ENCODE peak calls at places on chromosomes 1 and 21, in four cellular contexts. Y, T, X and G are unnamed samples.

GRCh38 chr1:21818661-21819060 is 6.6 kb downstream of the LDLRAD2 start:
- DNase-seq in T (peak; percentile 49), Y (no peak), X (no peak), G (peak; percentile 22)

GRCh38 chr1:95375201-95375600 is 141.2 kb downstream of the RWDD3 start:
- DNase-seq in T (no peak), Y (no peak), X (no peak), G (no peak)

GRCh38 chr1:91804546-91805023 is 81.4 kb downstream of the TGFBR3 start:
- DNase-seq in T (peak; percentile 88), Y (no peak), X (no peak), G (no peak)

GRCh38 chr1:6603424-6603850 is 768 bp upstream of the KLHL21 start:
- DNase-seq in T (peak; percentile 69), Y (no peak), X (no peak), G (peak; percentile 64)

GRCh38 chr1:150259758-150260669 is 2.4 kb downstream of the CA14 start:
- DNase-seq in X (no peak), Y (peak; percentile 83), T (no peak), G (no peak)

GRCh38 chr1:111139956-111140679 is at the start of the genes CEPT1 and DRAM2:
- DNase-seq in T (peak; percentile 97), Y (peak; percentile 44), X (peak; percentile 51), G (peak; percentile 93)

GRCh38 chr1:243916160-243916559 is 66.1 kb upstream of the AKT3 start:
- DNase-seq in X (no peak), Y (no peak), T (no peak), G (no peak)

GRCh38 chr21:26365849-26366248 is 195.3 kb upstream of the APP start:
- DNase-seq in Y (no peak), X (no peak), T (no peak), G (no peak)

GRCh38 chr1:145891143-145891542 is 5.5 kb upstream of the ANKRD35 start:
- DNase-seq in T (no peak), Y (peak; percentile 90), X (no peak), G (no peak)

GRCh38 chr1:95863086-95863485 is 629.1 kb downstream of the RWDD3 start:
- DNase-seq in X (no peak), T (no peak), Y (no peak), G (no peak)

GRCh38 chr21:28136687-28137086 is 856.0 kb downstream of the LTN1 start:
- DNase-seq in Y (no peak), X (no peak), T (no peak), G (no peak)

GRCh38 chr1:200512191-200512590 is 102.4 kb upstream of the ZNF281 start:
- DNase-seq in X (no peak), T (no peak), Y (no peak), G (peak; percentile 75)

GRCh38 chr1:98049370-98050115 is 128.7 kb upstream of the DPYD start:
- DNase-seq in X (no peak), Y (no peak), T (peak; percentile 14), G (no peak)

GRCh38 chr1:168618351-168618750 is 41.9 kb downstream of the XCL1 start:
- DNase-seq in T (no peak), X (no peak), Y (no peak), G (no peak)

GRCh38 chr1:187010571-187011309 is 182.0 kb downstream of the PLA2G4A start:
- DNase-seq in Y (no peak), X (no peak), T (no peak), G (no peak)

GRCh38 chr1:23980725-23981063 is 567 bp upstream of the SRSF10 start:
- DNase-seq in X (no peak), Y (peak; percentile 71), T (peak; percentile 71), G (peak; percentile 71)

GRCh38 chr1:154466879-154467767 is 34.9 kb upstream of the TDRD10 start:
- DNase-seq in Y (no peak), T (no peak), X (no peak), G (peak; percentile 38)

GRCh38 chr1:78096976-78097375 is 51.2 kb downstream of the GIPC2 start:
- DNase-seq in Y (no peak), X (no peak), T (no peak), G (no peak)

GRCh38 chr1:43881415-43881814 is 52.2 kb upstream of the ARTN start:
- DNase-seq in Y (no peak), X (no peak), T (no peak), G (no peak)

GRCh38 chr1:236774926-236775325 is 20.2 kb upstream of the MTR start:
- DNase-seq in X (no peak), T (no peak), Y (no peak), G (peak; percentile 51)

GRCh38 chr1:234734412-234734835 is 124.4 kb upstream of the IRF2BP2 start:
- DNase-seq in Y (no peak), T (no peak), X (no peak), G (no peak)

GRCh38 chr21:19236209-19236608 is 832.6 kb upstream of the TMPRSS15 start:
- DNase-seq in T (no peak), X (no peak), Y (no peak), G (no peak)

GRCh38 chr1:102431253-102431652 is 434.5 kb upstream of the OLFM3 start:
- DNase-seq in X (no peak), Y (no peak), T (no peak), G (no peak)

GRCh38 chr1:44089371-44090070 is 29.1 kb upstream of the KLF17 start:
- DNase-seq in X (no peak), Y (peak; percentile 22), T (no peak), G (no peak)

GRCh38 chr1:225817611-225818061 is 7.7 kb downstream of the EPHX1 start:
- DNase-seq in T (no peak), X (no peak), Y (no peak), G (peak; percentile 77)

GRCh38 chr1:206985162-206985749 is 15.0 kb upstream of the FCAMR start:
- DNase-seq in X (no peak), T (no peak), Y (no peak), G (no peak)

GRCh38 chr1:235954306-235955283 is 87.9 kb upstream of the LYST start:
- DNase-seq in Y (no peak), X (no peak), T (peak; percentile 42), G (no peak)

GRCh38 chr1:1914101-1914811 is 804 bp upstream of the CALML6 start:
- DNase-seq in Y (no peak), T (no peak), X (no peak), G (no peak)

GRCh38 chr1:21324368-21325137 is 34.3 kb upstream of the ECE1 start:
- DNase-seq in X (peak; percentile 30), T (peak; percentile 90), Y (no peak), G (peak; percentile 90)

GRCh38 chr1:202311880-202312635 is 29.7 kb downstream of the UBE2T start:
- DNase-seq in Y (no peak), T (no peak), X (no peak), G (no peak)

GRCh38 chr1:15290382-15290781 is 43.4 kb downstream of the FHAD1 start:
- DNase-seq in X (no peak), T (peak; percentile 36), Y (no peak), G (no peak)

GRCh38 chr1:67201891-67202290 is 35.6 kb downstream of the IL23R start:
- DNase-seq in X (no peak), T (no peak), Y (no peak), G (no peak)

GRCh38 chr21:39688010-39688409 is 57.0 kb upstream of the IGSF5 start:
- DNase-seq in X (no peak), Y (peak; percentile 96), T (no peak), G (no peak)

GRCh38 chr21:32410291-32410690 is 2.2 kb upstream of the EVA1C start:
- DNase-seq in T (no peak), X (no peak), Y (no peak), G (no peak)

GRCh38 chr1:212561501-212561931 is 47.0 kb upstream of the ATF3 start:
- DNase-seq in Y (no peak), X (no peak), T (no peak), G (peak; percentile 76)

GRCh38 chr1:32753532-32754281 is 51.1 kb upstream of the SYNC start:
- DNase-seq in T (peak; percentile 78), X (no peak), Y (no peak), G (peak; percentile 77)